ENCODE peak calls at places on chromosomes 11 and 22, in seven cellular contexts. One of them, this sample, is unnamed.

GRCh38 chr11:78886616-78887015 is 312.0 kb upstream of the NARS2 start:
- DNase-seq in effector CD4-positive, alpha-beta T cell: no peak
- DNase-seq in epithelial cell of prostate: peak
- DNase-seq in hypothalamus: no peak
- DNase-seq in BJ: no peak
- DNase-seq in RPMI7951: no peak
- DNase-seq in left lung: no peak
- DNase-seq in this sample: no peak

GRCh38 chr11:64695548-64695947 is 27.4 kb downstream of the NRXN2 start:
- DNase-seq in BJ: no peak
- DNase-seq in effector CD4-positive, alpha-beta T cell: no peak
- DNase-seq in RPMI7951: no peak
- DNase-seq in epithelial cell of prostate: no peak
- DNase-seq in left lung: no peak
- DNase-seq in hypothalamus: no peak
- DNase-seq in this sample: no peak

GRCh38 chr11:35683728-35684339 is 21.3 kb downstream of the TRIM44 start:
- DNase-seq in hypothalamus: no peak
- DNase-seq in effector CD4-positive, alpha-beta T cell: no peak
- DNase-seq in RPMI7951: peak
- DNase-seq in BJ: no peak
- DNase-seq in left lung: no peak
- DNase-seq in epithelial cell of prostate: no peak
- DNase-seq in this sample: no peak

GRCh38 chr11:134253189-134253993 is at the start of the genes ACAD8 and THYN1:
- DNase-seq in left lung: peak
- DNase-seq in BJ: peak
- DNase-seq in RPMI7951: peak
- DNase-seq in hypothalamus: peak
- DNase-seq in epithelial cell of prostate: peak
- DNase-seq in effector CD4-positive, alpha-beta T cell: peak
- DNase-seq in this sample: peak

GRCh38 chr22:40922484-40923303 is 28.5 kb upstream of the RBX1 start:
- DNase-seq in epithelial cell of prostate: no peak
- DNase-seq in RPMI7951: peak
- DNase-seq in BJ: peak
- DNase-seq in left lung: no peak
- DNase-seq in hypothalamus: no peak
- DNase-seq in effector CD4-positive, alpha-beta T cell: peak
- DNase-seq in this sample: peak

GRCh38 chr11:114496915-114497314 is 57.6 kb downstream of the REXO2 start:
- DNase-seq in epithelial cell of prostate: no peak
- DNase-seq in hypothalamus: no peak
- DNase-seq in left lung: no peak
- DNase-seq in BJ: no peak
- DNase-seq in effector CD4-positive, alpha-beta T cell: no peak
- DNase-seq in RPMI7951: no peak
- DNase-seq in this sample: no peak

GRCh38 chr11:120284272-120284671 is 40.8 kb upstream of the TLCD5 start:
- DNase-seq in epithelial cell of prostate: no peak
- DNase-seq in left lung: no peak
- DNase-seq in effector CD4-positive, alpha-beta T cell: no peak
- DNase-seq in hypothalamus: no peak
- DNase-seq in RPMI7951: no peak
- DNase-seq in BJ: no peak
- DNase-seq in this sample: no peak

GRCh38 chr11:68386331-68386978 is 74.1 kb downstream of the LRP5 start:
- DNase-seq in epithelial cell of prostate: no peak
- DNase-seq in hypothalamus: no peak
- DNase-seq in effector CD4-positive, alpha-beta T cell: no peak
- DNase-seq in left lung: peak
- DNase-seq in BJ: no peak
- DNase-seq in RPMI7951: no peak
- DNase-seq in this sample: no peak

GRCh38 chr11:67613313-67613959 is 6.7 kb downstream of the NDUFV1 start:
- DNase-seq in RPMI7951: no peak
- DNase-seq in effector CD4-positive, alpha-beta T cell: no peak
- DNase-seq in left lung: no peak
- DNase-seq in BJ: no peak
- DNase-seq in epithelial cell of prostate: no peak
- DNase-seq in hypothalamus: no peak
- DNase-seq in this sample: no peak

GRCh38 chr11:36431429-36432092 is 78.5 kb downstream of the TRAF6 start:
- DNase-seq in RPMI7951: peak
- DNase-seq in BJ: peak
- DNase-seq in effector CD4-positive, alpha-beta T cell: peak
- DNase-seq in epithelial cell of prostate: peak
- DNase-seq in left lung: no peak
- DNase-seq in hypothalamus: no peak
- DNase-seq in this sample: peak

This sample was measured in retinal pigment epithelial cell.